ENCODE peak calls at places on chromosome 4, in seven cellular contexts. One of them, this sample, is unnamed.

GRCh38 chr4:127503111-127503510 is 129.6 kb upstream of the INTU start:
- DNase-seq in hepatocyte: no peak
- DNase-seq in HCT116: no peak
- DNase-seq in GM23338: peak
- DNase-seq in DND-41: no peak
- DNase-seq in neural progenitor cell: peak
- DNase-seq in GM12878: no peak
- DNase-seq in this sample: no peak

GRCh38 chr4:89316931-89317366 is 9.3 kb upstream of the GPRIN3 start:
- DNase-seq in hepatocyte: no peak
- DNase-seq in HCT116: no peak
- DNase-seq in GM23338: no peak
- DNase-seq in DND-41: no peak
- DNase-seq in neural progenitor cell: no peak
- DNase-seq in GM12878: no peak
- DNase-seq in this sample: peak

GRCh38 chr4:128675083-128675482 is 134.4 kb upstream of the JADE1 start:
- DNase-seq in hepatocyte: no peak
- DNase-seq in HCT116: no peak
- DNase-seq in GM23338: no peak
- DNase-seq in DND-41: no peak
- DNase-seq in neural progenitor cell: no peak
- DNase-seq in GM12878: peak
- DNase-seq in this sample: no peak

GRCh38 chr4:75494563-75494962 is 19.6 kb downstream of the RCHY1 start:
- DNase-seq in hepatocyte: no peak
- DNase-seq in HCT116: no peak
- DNase-seq in GM23338: no peak
- DNase-seq in DND-41: no peak
- DNase-seq in neural progenitor cell: no peak
- DNase-seq in GM12878: no peak
- DNase-seq in this sample: peak

GRCh38 chr4:172826346-172826745 is 342.3 kb upstream of the GALNT7 start:
- DNase-seq in hepatocyte: no peak
- DNase-seq in HCT116: no peak
- DNase-seq in GM23338: no peak
- DNase-seq in DND-41: no peak
- DNase-seq in neural progenitor cell: peak
- DNase-seq in GM12878: no peak
- DNase-seq in this sample: peak

GRCh38 chr4:70425306-70425705 is 27.6 kb downstream of the OPRPN start:
- DNase-seq in hepatocyte: no peak
- DNase-seq in HCT116: no peak
- DNase-seq in GM23338: no peak
- DNase-seq in DND-41: no peak
- DNase-seq in neural progenitor cell: no peak
- DNase-seq in GM12878: no peak
- DNase-seq in this sample: no peak

GRCh38 chr4:172596206-172596605 is 572.4 kb upstream of the GALNT7 start:
- DNase-seq in hepatocyte: peak
- DNase-seq in HCT116: no peak
- DNase-seq in GM23338: peak
- DNase-seq in DND-41: no peak
- DNase-seq in neural progenitor cell: peak
- DNase-seq in GM12878: no peak
- DNase-seq in this sample: peak

GRCh38 chr4:1721666-1722550 is 587 bp downstream of the TACC3 start:
- DNase-seq in hepatocyte: no peak
- DNase-seq in HCT116: no peak
- DNase-seq in GM23338: peak
- DNase-seq in DND-41: no peak
- DNase-seq in neural progenitor cell: peak
- DNase-seq in GM12878: no peak
- DNase-seq in this sample: no peak

GRCh38 chr4:139711461-139711860 is 45.8 kb downstream of the MGST2 start:
- DNase-seq in hepatocyte: no peak
- DNase-seq in HCT116: no peak
- DNase-seq in GM23338: no peak
- DNase-seq in DND-41: no peak
- DNase-seq in neural progenitor cell: no peak
- DNase-seq in GM12878: no peak
- DNase-seq in this sample: no peak

GRCh38 chr4:1809754-1810502 is 16.8 kb downstream of the FGFR3 start:
- DNase-seq in hepatocyte: peak
- DNase-seq in HCT116: peak
- DNase-seq in GM23338: peak
- DNase-seq in DND-41: peak
- DNase-seq in neural progenitor cell: peak
- DNase-seq in GM12878: no peak
- DNase-seq in this sample: peak

GRCh38 chr4:94504545-94504944 is 52.8 kb downstream of the PDLIM5 start:
- DNase-seq in hepatocyte: no peak
- DNase-seq in HCT116: no peak
- DNase-seq in GM23338: no peak
- DNase-seq in DND-41: no peak
- DNase-seq in neural progenitor cell: no peak
- DNase-seq in GM12878: no peak
- DNase-seq in this sample: no peak

GRCh38 chr4:184826315-184827266 is 823 bp upstream of the ACSL1 start:
- DNase-seq in hepatocyte: no peak
- DNase-seq in HCT116: no peak
- DNase-seq in GM23338: peak
- DNase-seq in DND-41: peak
- DNase-seq in neural progenitor cell: peak
- DNase-seq in GM12878: no peak
- DNase-seq in this sample: peak

GRCh38 chr4:79852305-79852730 is 220.7 kb downstream of the ANTXR2 start:
- DNase-seq in hepatocyte: peak
- DNase-seq in HCT116: peak
- DNase-seq in GM23338: peak
- DNase-seq in DND-41: no peak
- DNase-seq in neural progenitor cell: no peak
- DNase-seq in GM12878: no peak
- DNase-seq in this sample: no peak

GRCh38 chr4:32789026-32789608 is 2068.9 kb downstream of the PCDH7 start:
- DNase-seq in hepatocyte: peak
- DNase-seq in HCT116: no peak
- DNase-seq in GM23338: no peak
- DNase-seq in DND-41: no peak
- DNase-seq in neural progenitor cell: no peak
- DNase-seq in GM12878: no peak
- DNase-seq in this sample: peak

GRCh38 chr4:22532117-22532516 is 16.3 kb upstream of the ADGRA3 start:
- DNase-seq in hepatocyte: no peak
- DNase-seq in HCT116: no peak
- DNase-seq in GM23338: no peak
- DNase-seq in DND-41: no peak
- DNase-seq in neural progenitor cell: no peak
- DNase-seq in GM12878: no peak
- DNase-seq in this sample: no peak

GRCh38 chr4:188660796-188661195 is 521.6 kb downstream of the TRIML1 start:
- DNase-seq in hepatocyte: no peak
- DNase-seq in HCT116: no peak
- DNase-seq in GM23338: no peak
- DNase-seq in DND-41: no peak
- DNase-seq in neural progenitor cell: no peak
- DNase-seq in GM12878: no peak
- DNase-seq in this sample: no peak

DNA sequence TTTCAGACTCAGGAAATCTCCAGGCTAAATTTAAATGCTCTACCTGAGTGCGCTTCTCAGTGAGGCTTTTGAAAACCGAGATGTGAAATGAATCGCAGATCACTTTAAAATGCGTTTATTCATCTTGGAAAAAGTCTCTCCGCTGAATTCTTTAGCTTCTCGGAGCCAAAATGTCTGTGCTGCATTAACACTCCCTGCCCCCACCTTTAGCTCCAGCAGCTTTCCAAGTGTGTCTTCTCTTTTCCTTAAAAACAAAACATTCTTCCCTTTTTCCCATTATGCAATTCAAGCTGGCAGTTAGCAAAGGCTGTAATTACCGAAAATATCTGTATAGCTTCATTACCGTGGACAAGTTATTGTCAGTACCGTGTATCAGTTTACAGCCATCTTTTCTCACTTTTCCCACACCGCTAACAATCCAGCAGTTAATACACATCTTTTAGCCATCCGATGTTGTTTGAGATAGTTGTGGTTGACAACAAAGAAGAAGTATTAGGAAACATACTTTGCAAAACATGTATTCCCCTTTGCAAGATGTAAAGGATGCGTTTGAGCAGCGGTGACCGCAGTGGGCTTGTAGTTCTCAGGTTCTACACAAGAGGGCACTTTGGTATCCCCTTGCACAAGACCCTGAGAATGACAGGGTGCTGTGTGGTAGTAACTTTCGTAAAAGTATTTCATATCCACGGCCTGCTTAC is 136.1 kb upstream of the STX18 start:
- DNase-seq in hepatocyte: peak
- DNase-seq in HCT116: peak
- DNase-seq in GM23338: peak
- DNase-seq in DND-41: peak
- DNase-seq in neural progenitor cell: peak
- DNase-seq in GM12878: no peak
- DNase-seq in this sample: no peak
- TF ChIP-seq EZH2 in hepatocyte: no peak
- TF ChIP-seq EZH2 in HCT116: no peak
- TF ChIP-seq EZH2 in GM23338: no peak
- TF ChIP-seq EZH2 in DND-41: no peak
- TF ChIP-seq EZH2 in neural progenitor cell: peak
- TF ChIP-seq EZH2 in GM12878: no peak
- TF ChIP-seq EZH2 in this sample: no peak

GRCh38 chr4:48369248-48369647 is 27.9 kb downstream of the SLAIN2 start:
- DNase-seq in hepatocyte: no peak
- DNase-seq in HCT116: no peak
- DNase-seq in GM23338: no peak
- DNase-seq in DND-41: no peak
- DNase-seq in neural progenitor cell: no peak
- DNase-seq in GM12878: no peak
- DNase-seq in this sample: no peak
- TF ChIP-seq EZH2 in hepatocyte: no peak
- TF ChIP-seq EZH2 in HCT116: no peak
- TF ChIP-seq EZH2 in GM23338: no peak
- TF ChIP-seq EZH2 in DND-41: no peak
- TF ChIP-seq EZH2 in neural progenitor cell: no peak
- TF ChIP-seq EZH2 in GM12878: no peak
- TF ChIP-seq EZH2 in this sample: no peak

GRCh38 chr4:145278341-145279121 is 98.1 kb upstream of the OTUD4 start:
- DNase-seq in hepatocyte: no peak
- DNase-seq in HCT116: no peak
- DNase-seq in GM23338: no peak
- DNase-seq in DND-41: no peak
- DNase-seq in neural progenitor cell: no peak
- DNase-seq in GM12878: no peak
- DNase-seq in this sample: peak
- TF ChIP-seq EZH2 in hepatocyte: no peak
- TF ChIP-seq EZH2 in HCT116: no peak
- TF ChIP-seq EZH2 in GM23338: no peak
- TF ChIP-seq EZH2 in DND-41: no peak
- TF ChIP-seq EZH2 in neural progenitor cell: no peak
- TF ChIP-seq EZH2 in GM12878: no peak
- TF ChIP-seq EZH2 in this sample: no peak

DNA sequence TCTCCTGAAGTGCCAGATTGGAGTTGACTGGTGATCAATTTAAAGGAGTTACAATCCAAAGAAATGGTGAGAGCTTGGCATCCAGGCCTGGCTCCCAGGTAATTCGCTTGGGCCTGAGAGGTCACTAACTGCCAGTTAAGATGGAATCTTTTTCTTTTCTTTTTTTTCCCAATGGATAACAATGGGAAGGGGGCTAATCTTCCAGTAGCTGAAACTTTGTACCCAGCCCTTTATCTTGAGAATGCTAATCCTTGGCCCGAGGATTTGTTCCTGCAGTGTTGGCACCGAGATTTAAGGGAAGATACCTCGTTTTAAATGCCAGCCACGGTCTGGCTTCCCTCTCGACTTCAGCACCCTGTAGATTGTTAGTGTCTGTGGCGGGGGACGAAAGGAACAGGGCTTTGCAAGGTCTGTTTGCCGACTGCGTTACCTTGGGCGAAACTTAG is 13.4 kb upstream of the PITX2 start:
- DNase-seq in hepatocyte: no peak
- DNase-seq in HCT116: peak
- DNase-seq in GM23338: peak
- DNase-seq in DND-41: no peak
- DNase-seq in neural progenitor cell: peak
- DNase-seq in GM12878: no peak
- DNase-seq in this sample: no peak
- TF ChIP-seq EZH2 in hepatocyte: no peak
- TF ChIP-seq EZH2 in HCT116: no peak
- TF ChIP-seq EZH2 in GM23338: peak
- TF ChIP-seq EZH2 in DND-41: no peak
- TF ChIP-seq EZH2 in neural progenitor cell: no peak
- TF ChIP-seq EZH2 in GM12878: no peak
- TF ChIP-seq EZH2 in this sample: no peak

DNA sequence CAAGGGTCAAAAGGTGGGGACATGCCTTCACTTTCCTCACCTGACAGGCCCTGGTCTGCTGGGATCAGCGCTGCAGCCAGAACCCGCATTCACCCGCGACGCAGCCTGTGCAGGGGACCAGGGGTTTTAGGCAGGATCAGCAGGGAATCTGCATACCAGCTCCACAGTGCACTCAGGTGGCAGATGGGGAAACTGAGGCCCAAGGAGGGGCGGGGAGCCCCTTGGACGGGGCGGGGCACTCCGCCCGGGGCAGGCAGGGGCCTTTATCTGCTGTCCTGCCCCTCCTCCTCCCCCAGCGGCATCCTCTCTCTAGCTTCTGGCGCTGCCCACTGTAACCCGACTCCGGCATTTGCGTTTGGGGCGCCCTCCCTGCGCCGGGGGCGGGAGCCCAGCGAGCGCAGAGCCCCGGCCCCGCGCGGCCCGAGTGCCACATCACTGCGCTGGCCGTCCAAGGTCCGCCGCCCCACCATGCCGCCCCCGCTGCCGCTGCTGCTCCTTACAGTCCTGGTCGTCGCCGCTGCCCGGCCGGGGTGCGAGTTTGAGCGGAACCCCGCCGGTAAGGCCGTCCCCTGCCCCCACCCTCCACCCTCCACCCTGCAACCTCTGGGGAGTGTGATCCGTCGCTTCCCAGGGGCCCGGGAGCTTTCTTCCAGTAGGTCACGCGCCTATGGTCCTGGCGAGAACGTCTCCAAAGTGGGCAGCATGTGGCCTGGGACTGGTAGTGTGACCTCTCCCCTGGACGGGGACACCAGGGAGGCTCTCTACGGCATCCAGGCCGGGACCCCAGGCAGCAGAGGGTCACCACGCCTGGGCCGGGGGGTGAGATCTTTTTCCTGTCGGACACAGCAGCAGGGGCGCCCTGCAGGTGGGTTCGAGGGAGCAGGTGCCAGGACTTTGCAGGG is at the start of gene CPZ:
- DNase-seq in hepatocyte: peak
- DNase-seq in HCT116: no peak
- DNase-seq in GM23338: peak
- DNase-seq in DND-41: no peak
- DNase-seq in neural progenitor cell: peak
- DNase-seq in GM12878: no peak
- DNase-seq in this sample: peak
- TF ChIP-seq EZH2 in hepatocyte: no peak
- TF ChIP-seq EZH2 in HCT116: no peak
- TF ChIP-seq EZH2 in GM23338: no peak
- TF ChIP-seq EZH2 in DND-41: no peak
- TF ChIP-seq EZH2 in neural progenitor cell: no peak
- TF ChIP-seq EZH2 in GM12878: no peak
- TF ChIP-seq EZH2 in this sample: no peak

This sample was measured in PC-3.